ENCODE peak calls at places on chromosomes 16 and 17, in five cellular contexts. G is sigmoid colon, W is left ventricle myocardium inferior, A is GM06990, X is lower lobe of right lung. D is an unnamed sample.

GRCh38 chr17:43956222-43956621 is 2.5 kb upstream of the PYY start:
- DNase-seq in X (no peak), G (no peak), A (no peak), W (no peak), D (no peak)

GRCh38 chr17:27290916-27291598 is 2.9 kb upstream of the WSB1 start:
- DNase-seq in W (no peak), A (no peak), G (no peak), X (no peak), D (no peak)

GRCh38 chr17:514584-514983 is 162.0 kb upstream of the RPH3AL start:
- DNase-seq in W (no peak), X (no peak), G (no peak), A (no peak), D (no peak)

GRCh38 chr17:836154-836553 is 54.0 kb downstream of the MRM3 start:
- DNase-seq in W (no peak), A (no peak), G (no peak), X (no peak), D (no peak)

GRCh38 chr17:17782425-17783120 is 54.2 kb downstream of the SREBF1 start:
- DNase-seq in A (peak; percentile 57), W (no peak), X (no peak), G (no peak), D (peak; percentile 65)

GRCh38 chr16:15461376-15461775 is 27.0 kb downstream of the BMERB1 start:
- DNase-seq in W (no peak), A (no peak), X (no peak), G (no peak), D (no peak)

GRCh38 chr16:64051826-64052225 is 1070.0 kb downstream of the CDH11 start:
- DNase-seq in G (no peak), X (no peak), A (no peak), W (no peak), D (no peak)

GRCh38 chr16:88430185-88430523 is 22.9 kb upstream of the ZFPM1 start:
- DNase-seq in G (no peak), X (no peak), A (no peak), W (no peak), D (peak; percentile 68)

GRCh38 chr17:57735230-57735629 is 9.9 kb downstream of the CCDC182 start:
- DNase-seq in X (no peak), A (no peak), W (no peak), G (no peak), D (no peak)

GRCh38 chr17:57737450-57737849 is 7.6 kb downstream of the CCDC182 start:
- DNase-seq in W (no peak), G (no peak), A (no peak), X (no peak), D (no peak)

GRCh38 chr17:57732062-57732461 is 13.0 kb downstream of the CCDC182 start:
- DNase-seq in W (no peak), A (no peak), X (no peak), G (no peak), D (no peak)

GRCh38 chr17:57733085-57733484 is 12.0 kb downstream of the CCDC182 start:
- DNase-seq in X (no peak), W (no peak), A (no peak), G (no peak), D (no peak)

DNA sequence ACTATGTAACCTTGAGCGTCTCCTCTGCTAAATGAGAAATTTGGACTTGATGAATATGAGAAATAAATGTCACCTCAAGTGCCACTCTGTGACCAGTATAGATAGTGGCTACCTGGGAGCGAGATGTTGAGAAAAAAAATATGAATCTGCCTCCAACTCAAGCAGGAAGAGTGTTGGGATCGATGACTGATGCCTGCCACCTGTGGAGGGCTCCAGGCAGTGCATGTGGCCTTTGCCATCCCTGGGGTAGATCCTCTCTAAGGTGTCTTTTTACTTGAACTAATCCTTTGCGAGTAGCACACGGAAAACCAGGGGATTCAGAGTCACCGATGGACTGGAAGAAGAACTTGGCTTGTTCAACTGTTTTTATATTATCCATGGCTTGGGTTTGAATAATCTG is 9.4 kb downstream of the CCDC182 start:
- DNase-seq in A (no peak), W (no peak), G (no peak), X (no peak), D (no peak)
- TF ChIP-seq CTCF in A (peak; percentile 55), W (peak; percentile 49), G (no peak), X (peak; percentile 14), D (peak; percentile 22)

GRCh38 chr16:58485184-58485887 is 14.6 kb upstream of the NDRG4 start:
- DNase-seq in X (no peak), W (no peak), A (no peak), G (no peak), D (no peak)
- TF ChIP-seq CTCF in X (no peak), W (no peak), A (no peak), G (no peak), D (no peak)

GRCh38 chr16:20349615-20350014 is 2.9 kb downstream of the UMOD start:
- DNase-seq in A (no peak), X (no peak), W (no peak), G (no peak), D (no peak)
- TF ChIP-seq CTCF in A (no peak), X (no peak), W (no peak), G (no peak), D (no peak)

DNA sequence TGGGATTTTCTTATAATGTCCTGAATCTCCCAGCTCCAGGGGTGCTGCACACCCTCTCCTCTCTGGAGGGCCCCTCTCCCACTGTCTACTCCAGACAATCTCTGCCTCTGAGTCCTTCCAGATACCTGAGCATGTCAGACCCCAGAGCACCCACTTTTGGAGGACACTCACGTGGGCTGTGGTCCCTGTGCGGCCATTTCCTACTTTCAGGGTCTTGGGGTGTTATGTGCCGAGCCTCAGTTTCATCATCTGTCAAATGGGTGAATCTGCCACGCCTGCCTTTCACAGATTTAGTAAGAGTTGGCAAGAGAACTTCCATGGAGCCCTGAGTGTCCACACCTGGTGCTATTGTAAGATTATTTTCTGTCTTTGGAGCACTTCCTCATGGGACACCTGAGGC is 3.7 kb upstream of the FOXL1 start:
- DNase-seq in W (no peak), G (no peak), X (no peak), A (no peak), D (no peak)
- TF ChIP-seq CTCF in W (no peak), G (no peak), X (no peak), A (no peak), D (no peak)

GRCh38 chr16:80530479-80530878 is 10.3 kb upstream of the DYNLRB2 start:
- DNase-seq in G (no peak), X (no peak), A (no peak), W (no peak), D (no peak)

GRCh38 chr16:80525420-80525819 is 15.4 kb upstream of the DYNLRB2 start:
- DNase-seq in X (no peak), G (no peak), W (no peak), A (no peak), D (no peak)

GRCh38 chr16:80526418-80527061 is 14.3 kb upstream of the DYNLRB2 start:
- DNase-seq in A (no peak), G (no peak), W (no peak), X (no peak), D (peak; percentile 59)

DNA sequence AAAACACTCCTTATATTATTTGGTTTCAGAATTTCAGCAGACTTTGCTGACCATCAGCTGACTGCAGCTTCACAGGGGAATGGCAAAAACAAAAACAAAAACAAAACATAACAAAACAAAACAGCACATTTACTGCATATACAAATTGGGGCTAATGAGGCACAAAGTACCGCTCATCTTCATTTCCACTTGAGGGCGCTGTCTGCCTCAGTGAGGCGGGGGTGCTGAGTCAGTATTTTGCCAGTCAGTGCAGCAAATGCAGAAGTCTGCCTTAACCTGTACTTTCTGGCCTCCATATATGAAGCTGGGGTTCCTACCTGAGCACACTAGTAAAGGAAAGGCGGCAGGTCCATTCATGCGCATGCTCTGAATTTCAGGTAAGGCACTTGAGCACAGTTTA is 13.5 kb upstream of the DYNLRB2 start:
- DNase-seq in A (peak; percentile 40), G (no peak), X (no peak), W (no peak), D (peak; percentile 60)
- TF ChIP-seq CTCF in A (peak; percentile 78), G (no peak), X (peak; percentile 26), W (no peak), D (peak; percentile 71)

DNA sequence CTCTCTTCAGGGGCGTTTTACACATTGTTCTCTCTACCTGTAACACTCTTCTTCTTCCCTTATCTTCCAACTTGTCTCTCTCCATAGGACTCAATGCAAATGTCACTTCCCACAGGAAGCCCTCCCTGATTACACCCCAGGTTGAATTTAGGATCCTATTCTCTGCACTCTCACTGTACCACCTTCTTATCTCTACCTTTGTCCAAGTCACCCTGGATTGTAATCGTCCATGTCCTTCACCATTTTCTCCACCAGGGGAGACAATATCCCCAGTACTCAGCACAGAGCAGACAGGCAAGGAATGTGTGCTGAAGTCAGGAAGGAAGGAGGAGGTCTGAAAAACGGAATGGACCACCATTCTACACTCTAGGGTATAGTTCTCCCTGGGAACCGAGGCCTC is 14.1 kb downstream of the C16orf82 start:
- DNase-seq in A (no peak), X (no peak), G (no peak), W (no peak), D (no peak)
- TF ChIP-seq CTCF in A (peak; percentile 51), X (no peak), G (no peak), W (peak; percentile 48), D (no peak)

GRCh38 chr16:54944002-54944401 is 13.3 kb downstream of the IRX5 start:
- DNase-seq in G (no peak), A (no peak), W (no peak), X (no peak), D (no peak)

GRCh38 chr16:54939537-54940278 is 9.0 kb downstream of the IRX5 start:
- DNase-seq in X (peak; percentile 57), G (no peak), A (no peak), W (no peak), D (no peak)

GRCh38 chr16:54940279-54940604 is 9.6 kb downstream of the IRX5 start:
- DNase-seq in A (no peak), G (no peak), X (no peak), W (no peak), D (no peak)

GRCh38 chr16:54945063-54945462 is 14.4 kb downstream of the IRX5 start:
- DNase-seq in W (no peak), X (no peak), G (no peak), A (no peak), D (no peak)

GRCh38 chr16:54942353-54942943 is 11.8 kb downstream of the IRX5 start:
- DNase-seq in W (no peak), A (no peak), G (no peak), X (no peak), D (no peak)
- TF ChIP-seq CTCF in W (no peak), A (no peak), G (no peak), X (no peak), D (no peak)

DNA sequence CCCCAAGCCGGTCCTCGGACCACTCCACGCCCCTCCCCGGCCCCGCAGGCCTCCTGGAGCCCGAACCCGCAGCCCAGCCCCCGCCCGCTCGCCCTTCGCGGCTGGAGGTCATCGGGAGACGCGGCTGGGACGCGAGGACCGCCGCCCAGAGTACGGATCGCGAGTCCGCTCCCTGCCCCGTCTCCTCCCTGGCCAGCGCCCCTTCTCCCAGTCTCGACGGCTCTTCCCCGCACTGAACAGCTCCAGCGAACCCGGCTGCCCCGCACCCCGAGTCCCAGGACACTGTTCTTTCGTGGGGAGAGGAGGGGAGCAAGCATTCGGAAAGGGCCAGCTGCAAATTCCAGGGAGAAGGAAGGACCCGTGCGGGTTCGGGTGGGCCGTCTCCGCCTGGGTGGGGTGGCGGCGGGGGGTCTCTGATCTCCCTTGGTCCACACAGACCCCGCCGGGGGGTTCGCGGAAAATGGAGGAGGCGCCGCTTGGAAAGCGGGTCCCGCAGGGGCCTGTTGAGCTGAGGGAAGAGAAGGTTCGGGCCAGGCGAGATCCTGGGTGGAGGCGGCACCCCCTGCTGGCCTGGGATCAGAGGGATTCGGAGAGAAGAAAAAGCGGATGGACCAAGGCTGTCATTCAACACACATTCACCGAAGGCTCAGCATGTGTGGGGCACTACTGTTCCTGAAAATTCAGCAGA is 632 bp upstream of the RTN4RL1 start:
- DNase-seq in W (peak; percentile 78), X (peak; percentile 78), G (peak; percentile 83), A (no peak), D (peak; percentile 70)
- TF ChIP-seq CTCF in W (peak; percentile 78), X (peak; percentile 64), G (peak; percentile 74), A (peak; percentile 31), D (peak; percentile 24)

D was measured in GM13976.